ENCODE peak calls at places on chromosomes 13 and 19, in four cellular contexts. D is activated B cell treated with CpG ODN at 0.5 μM for 24 hours, Z is H9, Y is NB4. Q is an unnamed sample.

GRCh38 chr19:33797821-33798633 is 1.4 kb downstream of the KCTD15 start:
- DNase-seq in D (no peak), Z (peak), Y (peak), Q (peak)

GRCh38 chr19:4302238-4302630 is at the start of gene TMIGD2:
- DNase-seq in Y (no peak), D (no peak), Z (no peak), Q (no peak)

GRCh38 chr13:112885782-112886268 is 83.2 kb upstream of the MCF2L start:
- DNase-seq in Y (no peak), D (no peak), Z (peak), Q (peak)

GRCh38 chr13:19817510-19818158 is 34.9 kb upstream of the PSPC1 start:
- DNase-seq in D (no peak), Y (no peak), Z (no peak), Q (no peak)

GRCh38 chr19:9498183-9498902 is at the start of gene ZNF560:
- DNase-seq in Z (peak), D (no peak), Y (no peak), Q (no peak)

GRCh38 chr13:108915095-108915633 is 285.8 kb downstream of the MYO16 start:
- DNase-seq in D (no peak), Z (no peak), Y (peak), Q (no peak)

GRCh38 chr13:22736084-22736767 is 444.6 kb upstream of the SGCG start:
- DNase-seq in Z (peak), D (no peak), Y (no peak), Q (no peak)

GRCh38 chr19:56321254-56321980 is 6.8 kb upstream of the ZSCAN5A start:
- DNase-seq in Z (no peak), D (no peak), Y (no peak), Q (no peak)

GRCh38 chr13:60933638-60934037 is 482.0 kb downstream of the PCDH20 start:
- DNase-seq in Y (peak), D (no peak), Z (no peak), Q (no peak)

GRCh38 chr13:77113496-77113895 is 86.5 kb upstream of the FBXL3 start:
- DNase-seq in Y (no peak), Z (no peak), D (no peak), Q (no peak)

GRCh38 chr19:29858621-29859020 is 46.8 kb downstream of the CCNE1 start:
- DNase-seq in D (no peak), Y (no peak), Z (no peak), Q (no peak)

GRCh38 chr13:46006688-46007452 is 45.7 kb downstream of the ZC3H13 start:
- DNase-seq in D (no peak), Y (no peak), Z (no peak), Q (no peak)

GRCh38 chr13:98960331-98961203 is 17.3 kb downstream of the DOCK9 start:
- DNase-seq in D (no peak), Z (no peak), Y (no peak), Q (no peak)

GRCh38 chr19:42942187-42942789 is 5.3 kb upstream of the PSG7 start:
- DNase-seq in Y (peak), Z (no peak), D (no peak), Q (peak)

GRCh38 chr19:51354742-51355148 is 11.4 kb downstream of the ETFB start:
- DNase-seq in Y (no peak), D (no peak), Z (peak), Q (peak)

GRCh38 chr13:45511310-45512147 is 46.8 kb downstream of the COG3 start:
- DNase-seq in Y (peak), D (no peak), Z (no peak), Q (no peak)

GRCh38 chr13:112722433-112723250 is 32.8 kb downstream of the ATP11A start:
- DNase-seq in Y (no peak), Z (no peak), D (no peak), Q (no peak)

GRCh38 chr19:51002542-51003311 is 1.3 kb upstream of the KLK8 start:
- DNase-seq in Z (peak), D (no peak), Y (peak), Q (peak)

GRCh38 chr19:7540761-7541480 is 5.4 kb downstream of the PNPLA6 start:
- DNase-seq in D (no peak), Y (peak), Z (peak), Q (peak)

GRCh38 chr13:90447735-90448103 is 899.8 kb upstream of the MIR17HG start:
- DNase-seq in Z (no peak), Y (no peak), D (no peak), Q (no peak)

GRCh38 chr13:113647351-113648217 is 10.4 kb downstream of the ATP4B start:
- DNase-seq in D (peak), Y (no peak), Z (no peak), Q (peak)

GRCh38 chr19:5131866-5132561 is 163.1 kb downstream of the KDM4B start:
- DNase-seq in D (no peak), Z (no peak), Y (no peak), Q (peak)

GRCh38 chr19:32875428-32875827 is 5.9 kb upstream of the SLC7A9 start:
- DNase-seq in D (no peak), Y (no peak), Z (no peak), Q (no peak)

GRCh38 chr13:37475966-37476365 is 122.6 kb downstream of the POSTN start:
- DNase-seq in D (no peak), Y (no peak), Z (no peak), Q (no peak)

GRCh38 chr19:18109731-18110671 is 12.4 kb downstream of the MAST3 start:
- DNase-seq in Z (peak), D (peak), Y (peak), Q (peak)

GRCh38 chr13:48731957-48732569 is 78.3 kb downstream of the CYSLTR2 start:
- DNase-seq in D (peak), Y (peak), Z (peak), Q (peak)

GRCh38 chr13:50670847-50671542 is 172.5 kb downstream of the DLEU7 start:
- DNase-seq in Y (no peak), D (no peak), Z (no peak), Q (no peak)

GRCh38 chr19:53961523-53962345 is 1.0 kb upstream of the CACNG8 start:
- DNase-seq in D (no peak), Z (no peak), Y (no peak), Q (no peak)

GRCh38 chr13:26694609-26695359 is 65.8 kb downstream of the GPR12 start:
- DNase-seq in D (no peak), Z (no peak), Y (no peak), Q (no peak)

GRCh38 chr19:48674921-48675824 is 2.4 kb upstream of the NTN5 start:
- DNase-seq in D (peak), Z (peak), Y (peak), Q (peak)

GRCh38 chr19:38917921-38918491 is 6.0 kb upstream of the CCER2 start:
- DNase-seq in D (no peak), Y (no peak), Z (no peak), Q (peak)

GRCh38 chr13:41407380-41407779 is 50.0 kb upstream of the RGCC start:
- DNase-seq in Z (no peak), Y (no peak), D (no peak), Q (no peak)

GRCh38 chr19:13505761-13506549 is at the start of gene CACNA1A:
- DNase-seq in Z (peak), Y (no peak), D (peak), Q (peak)

GRCh38 chr13:109787135-109787954 is 962 bp upstream of the IRS2 start:
- DNase-seq in D (peak), Y (peak), Z (peak), Q (peak)

GRCh38 chr19:49861541-49862410 is 5.6 kb downstream of the PNKP start:
- DNase-seq in D (no peak), Y (no peak), Z (peak), Q (no peak)
- TF ChIP-seq CTCF in D (no peak), Y (no peak), Z (no peak), Q (no peak)

GRCh38 chr13:106533940-106534843 is 1.3 kb downstream of the EFNB2 start:
- DNase-seq in Y (no peak), Z (no peak), D (peak), Q (peak)
- TF ChIP-seq CTCF in Y (no peak), Z (no peak), D (no peak), Q (no peak)

GRCh38 chr19:6481541-6482342 is at the start of gene DENND1C:
- DNase-seq in Y (peak), D (peak), Z (peak), Q (peak)
- TF ChIP-seq CTCF in Y (peak), D (no peak), Z (peak), Q (peak)

GRCh38 chr19:45553464-45553863 is 31.1 kb downstream of the OPA3 start:
- DNase-seq in D (no peak), Y (no peak), Z (peak), Q (peak)
- TF ChIP-seq CTCF in D (no peak), Y (no peak), Z (peak), Q (peak)

GRCh38 chr13:111531505-111531904 is 211.1 kb downstream of the TEX29 start:
- DNase-seq in Y (peak), Z (no peak), D (no peak), Q (no peak)
- TF ChIP-seq CTCF in Y (peak), Z (no peak), D (no peak), Q (no peak)